ENCODE peak calls at places on chromosomes 13 and 19, in four cellular contexts. T is breast epithelium, R is dorsolateral prefrontal cortex, K is heart right ventricle. V is an unnamed sample.

GRCh38 chr19:15199219-15199651 is 1.6 kb downstream of the NOTCH3 start:
- DNase-seq in T (no peak), R (no peak), K (no peak), V (no peak)

GRCh38 chr19:14718522-14719113 is 28.8 kb downstream of the ZNF333 start:
- DNase-seq in T (no peak), R (no peak), K (no peak), V (no peak)

GRCh38 chr19:30064776-30065494 is 122.9 kb downstream of the URI1 start:
- DNase-seq in T (no peak), R (peak; percentile 22), K (no peak), V (no peak)

GRCh38 chr13:94233401-94233800 is 246.1 kb downstream of the DCT start:
- DNase-seq in T (no peak), R (peak; percentile 47), K (peak; percentile 7), V (no peak)

GRCh38 chr13:112690242-112690943 is 555 bp downstream of the ATP11A start:
- DNase-seq in T (no peak), R (no peak), K (peak; percentile 43), V (peak; percentile 81)

GRCh38 chr19:15374796-15375440 is 4.7 kb downstream of the AKAP8 start:
- DNase-seq in T (no peak), R (no peak), K (peak; percentile 51), V (no peak)

GRCh38 chr19:5048091-5048726 is 79.3 kb downstream of the KDM4B start:
- DNase-seq in T (peak; percentile 89), R (peak; percentile 77), K (peak; percentile 68), V (peak; percentile 93)

GRCh38 chr13:47472516-47472915 is 528.6 kb downstream of the SUCLA2 start:
- DNase-seq in T (no peak), R (no peak), K (no peak), V (no peak)

GRCh38 chr13:29908411-29908810 is 58.0 kb upstream of the UBL3 start:
- DNase-seq in T (no peak), R (no peak), K (no peak), V (no peak)

GRCh38 chr19:51002542-51003311 is 1.3 kb upstream of the KLK8 start:
- DNase-seq in T (no peak), R (no peak), K (no peak), V (no peak)

GRCh38 chr19:47057328-47057727 is 8.9 kb upstream of the TMEM160 start:
- DNase-seq in T (no peak), R (no peak), K (no peak), V (no peak)

GRCh38 chr19:18349524-18350128 is 9.2 kb downstream of the PGPEP1 start:
- DNase-seq in T (peak; percentile 61), R (no peak), K (peak; percentile 48), V (peak; percentile 84)

GRCh38 chr19:19595171-19595701 is 23.3 kb downstream of the PBX4 start:
- DNase-seq in T (no peak), R (no peak), K (no peak), V (no peak)

GRCh38 chr19:1445185-1445931 is 4.6 kb upstream of the APC2 start:
- DNase-seq in T (peak; percentile 64), R (no peak), K (peak; percentile 46), V (peak; percentile 90)

DNA sequence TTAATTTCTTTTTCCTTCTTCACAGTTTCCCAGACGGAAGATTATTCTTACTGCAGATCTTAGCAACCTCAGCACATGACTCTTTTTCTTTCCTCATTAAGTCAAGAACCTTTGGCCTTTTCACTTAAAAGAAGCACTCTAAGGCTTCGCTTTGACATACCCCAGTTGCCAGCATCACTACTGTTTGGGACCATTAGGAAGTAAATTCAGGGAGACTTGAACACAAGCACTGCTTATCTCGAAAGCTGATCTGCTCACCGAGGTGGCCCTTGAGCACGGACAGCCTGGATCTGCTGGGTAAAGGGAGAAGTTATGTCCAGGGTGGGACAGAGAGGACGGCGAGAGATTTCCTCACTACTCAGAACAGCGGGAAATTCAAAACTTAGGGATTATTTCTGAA is 151.4 kb upstream of the RNF113B start:
- DNase-seq in T (no peak), R (no peak), K (no peak), V (no peak)
- H3K4me3 ChIP-seq in T (no peak overlapping the region), R (no peak overlapping the region), K (no peak overlapping the region), V (no peak overlapping the region)

DNA sequence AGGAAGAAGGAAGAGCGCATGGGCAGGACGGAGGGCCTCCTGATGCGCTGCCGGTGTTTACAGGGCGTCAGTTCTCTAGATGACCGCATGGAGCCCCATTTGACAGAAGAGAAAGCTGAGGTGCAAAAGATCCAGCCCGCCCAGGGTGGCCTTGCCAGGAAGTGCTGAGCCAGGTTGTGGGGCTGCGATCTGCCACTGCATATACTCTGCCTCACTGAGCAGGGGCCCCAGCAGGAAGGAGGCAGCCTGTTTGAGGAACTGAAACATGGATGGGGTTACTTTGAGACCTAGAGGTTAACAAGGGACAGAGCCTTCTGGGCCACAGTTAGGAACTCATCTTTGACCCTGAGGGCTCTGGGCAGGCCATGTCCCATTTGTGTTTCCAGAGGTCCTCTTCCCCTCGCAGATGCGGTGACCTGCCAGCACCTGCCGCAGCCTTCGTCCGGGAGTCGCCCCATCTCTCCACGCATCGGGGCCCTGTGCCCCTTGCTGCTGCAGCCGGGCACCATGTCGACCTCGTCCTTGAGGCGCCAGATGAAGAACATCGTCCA is 3.2 kb downstream of the EPN1 start:
- DNase-seq in T (no peak), R (no peak), K (peak; percentile 29), V (no peak)
- H3K27ac ChIP-seq in T (no peak overlapping the region), R (no peak overlapping the region), K (peak overlapping the region; percentile 41), V (peak overlapping the region; percentile 2)

GRCh38 chr13:42653694-42654093 is 79.7 kb downstream of the TNFSF11 start:
- DNase-seq in T (no peak), R (no peak), K (no peak), V (no peak)

GRCh38 chr13:42652642-42653415 is 78.9 kb downstream of the TNFSF11 start:
- DNase-seq in T (no peak), R (no peak), K (no peak), V (no peak)

GRCh38 chr13:42654212-42654611 is 80.3 kb downstream of the TNFSF11 start:
- DNase-seq in T (no peak), R (no peak), K (no peak), V (no peak)

GRCh38 chr13:42650470-42650869 is 76.5 kb downstream of the TNFSF11 start:
- DNase-seq in T (no peak), R (no peak), K (no peak), V (no peak)

GRCh38 chr13:42651936-42652641 is 78.1 kb downstream of the TNFSF11 start:
- DNase-seq in T (no peak), R (no peak), K (no peak), V (no peak)
- H3K4me3 ChIP-seq in T (no peak overlapping the region), R (no peak overlapping the region), K (no peak overlapping the region), V (no peak overlapping the region)

GRCh38 chr19:40598918-40599307 is 2.3 kb upstream of the LTBP4 start:
- DNase-seq in T (no peak), R (no peak), K (no peak), V (no peak)

GRCh38 chr19:40597329-40597838 is 3.8 kb upstream of the LTBP4 start:
- DNase-seq in T (no peak), R (no peak), K (no peak), V (no peak)

GRCh38 chr19:40596608-40597328 is 4.4 kb upstream of the LTBP4 start:
- DNase-seq in T (no peak), R (no peak), K (peak; percentile 52), V (peak; percentile 61)

GRCh38 chr19:40599331-40600085 is 1.7 kb upstream of the LTBP4 start:
- DNase-seq in T (no peak), R (no peak), K (peak; percentile 54), V (peak; percentile 55)

DNA sequence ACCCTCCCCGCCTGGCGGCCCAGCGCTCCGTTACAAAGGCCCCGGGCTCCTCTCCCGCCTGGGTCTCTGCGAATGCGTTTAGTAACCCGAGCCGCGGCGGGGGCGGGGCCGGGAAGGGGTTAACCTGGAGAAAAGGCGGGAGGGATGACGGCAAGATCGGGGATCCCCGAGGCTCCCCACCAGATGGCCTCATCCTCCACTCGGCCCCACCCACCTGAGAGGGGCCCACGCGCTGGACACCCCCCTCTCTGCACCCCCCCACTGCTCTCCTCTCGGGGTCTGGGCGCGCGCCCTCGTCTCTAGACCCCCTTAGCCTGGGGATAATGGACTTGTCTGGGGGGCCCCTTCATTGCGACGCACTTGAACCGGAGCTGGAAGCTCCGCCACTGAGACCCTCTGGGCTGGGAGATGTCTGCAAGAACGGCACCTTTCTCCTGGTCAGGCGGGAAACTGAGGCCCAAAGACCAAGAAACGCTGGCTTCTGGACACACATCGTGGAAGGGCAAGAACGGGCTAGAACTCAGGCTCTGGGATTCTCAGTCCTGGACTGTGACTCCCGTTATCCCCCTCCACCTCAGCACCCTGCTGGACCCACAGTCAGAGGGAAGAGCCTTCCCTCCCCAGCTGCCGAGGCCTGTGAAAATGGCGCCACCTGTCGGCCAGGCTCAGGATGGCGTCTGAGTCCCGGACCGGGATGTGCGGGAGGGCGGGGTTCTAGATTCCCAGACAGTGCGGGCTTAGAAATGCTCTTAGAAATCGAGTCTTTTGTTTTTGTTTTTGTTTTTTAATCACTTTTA is 2.9 kb upstream of the LTBP4 start:
- DNase-seq in T (peak; percentile 93), R (peak; percentile 85), K (peak; percentile 90), V (peak; percentile 89)
- H3K27ac ChIP-seq in T (no peak overlapping the region), R (no peak overlapping the region), K (no peak overlapping the region), V (no peak overlapping the region)

V was measured in pancreas.